ENCODE peak calls at places on chromosome 16, in ten cellular contexts. U, N, P, T, B, K, D, C, Y and S are unnamed samples.

GRCh38 chr16:89828870-89829629 is 775 bp downstream of the SPIRE2 start:
- DNase-seq in N (no peak), T (no peak), C (no peak), U (no peak), B (no peak), Y (no peak), K (no peak), P (no peak), D (no peak), S (no peak)

GRCh38 chr16:29806096-29806579 is at the start of gene MAZ:
- DNase-seq in P (peak), T (no peak), C (peak), N (peak), Y (peak), K (peak), B (no peak), D (no peak), U (no peak), S (no peak)

GRCh38 chr16:47198180-47198575 is 54.4 kb upstream of the NETO2 start:
- DNase-seq in D (no peak), U (no peak), N (no peak), T (no peak), Y (no peak), B (no peak), C (no peak), P (no peak), K (no peak), S (no peak)

GRCh38 chr16:13896543-13897182 is 23.3 kb upstream of the ERCC4 start:
- DNase-seq in D (no peak), T (no peak), N (no peak), P (no peak), B (no peak), Y (no peak), C (peak), U (no peak), K (no peak), S (no peak)

GRCh38 chr16:54055864-54056263 is 230.7 kb downstream of the IRX3 start:
- DNase-seq in N (no peak), D (no peak), Y (no peak), T (no peak), P (no peak), C (no peak), K (no peak), U (no peak), B (no peak), S (no peak)

GRCh38 chr16:2586241-2586640 is 48.4 kb downstream of the PDPK1 start:
- DNase-seq in D (no peak), U (no peak), Y (no peak), N (no peak), B (no peak), K (no peak), P (no peak), T (no peak), C (no peak), S (no peak)

GRCh38 chr16:73149329-73149728 is 101.4 kb upstream of the ZFHX3 start:
- DNase-seq in U (no peak), T (no peak), P (no peak), D (no peak), B (no peak), K (no peak), N (no peak), C (no peak), Y (no peak), S (no peak)

GRCh38 chr16:30633526-30633925 is 17.2 kb upstream of the PRR14 start:
- DNase-seq in N (no peak), C (no peak), T (no peak), B (no peak), K (no peak), P (no peak), Y (no peak), D (no peak), U (no peak), S (no peak)

GRCh38 chr16:70380205-70380918 is 33.7 kb downstream of the DDX19A start:
- DNase-seq in T (no peak), P (peak), D (peak), K (peak), U (peak), Y (no peak), C (peak), N (peak), B (peak), S (peak)

GRCh38 chr16:5649762-5650445 is 552.3 kb upstream of the EEF2KMT start:
- DNase-seq in C (no peak), B (no peak), P (no peak), K (no peak), T (no peak), N (no peak), U (no peak), Y (no peak), D (no peak), S (no peak)

GRCh38 chr16:85102106-85102630 is 10.1 kb downstream of the CIBAR2 start:
- DNase-seq in B (no peak), N (no peak), K (no peak), Y (no peak), T (no peak), C (no peak), U (no peak), P (no peak), D (no peak), S (peak)

GRCh38 chr16:88298882-88299745 is 83.6 kb upstream of the ZNF469 start:
- DNase-seq in D (no peak), N (peak), K (no peak), U (no peak), T (no peak), C (no peak), P (peak), Y (no peak), B (no peak), S (peak)

GRCh38 chr16:84453061-84453752 is 51.3 kb downstream of the MEAK7 start:
- DNase-seq in Y (no peak), P (no peak), U (no peak), T (no peak), D (no peak), N (no peak), C (no peak), K (no peak), B (no peak), S (no peak)